ENCODE peak calls at places on chromosomes 13 and 19, in eight cellular contexts. One of them, this sample, is unnamed.

GRCh38 chr13:50699874-50700663 is 143.4 kb downstream of the DLEU7 start:
- DNase-seq in NCI-H1694 treated with DMSO at 0.1 percent for 48 hours: no peak
- DNase-seq in HCT116: no peak
- DNase-seq in HT-29: no peak
- DNase-seq in T-helper 2 cell: no peak
- DNase-seq in cardiac fibroblast: no peak
- DNase-seq in GM23338: peak; percentile 12
- DNase-seq in progenitor cell of endocrine pancreas: no peak
- DNase-seq in this sample: no peak

GRCh38 chr19:15636026-15636425 is 4.7 kb upstream of the CYP4F3 start:
- DNase-seq in GM23338: no peak
- DNase-seq in cardiac fibroblast: no peak
- DNase-seq in HCT116: no peak
- DNase-seq in HT-29: no peak
- DNase-seq in NCI-H1694 treated with DMSO at 0.1 percent for 48 hours: no peak
- DNase-seq in T-helper 2 cell: no peak
- DNase-seq in progenitor cell of endocrine pancreas: no peak
- DNase-seq in this sample: no peak

GRCh38 chr13:106534844-106535551 is 464 bp downstream of the EFNB2 start:
- DNase-seq in GM23338: peak; percentile 35
- DNase-seq in progenitor cell of endocrine pancreas: peak; percentile 35
- DNase-seq in NCI-H1694 treated with DMSO at 0.1 percent for 48 hours: peak; percentile 67
- DNase-seq in T-helper 2 cell: peak; percentile 8
- DNase-seq in cardiac fibroblast: peak; percentile 35
- DNase-seq in HT-29: peak; percentile 47
- DNase-seq in HCT116: no peak
- DNase-seq in this sample: peak; percentile 5

GRCh38 chr13:94825507-94825906 is 113.2 kb upstream of the SOX21 start:
- DNase-seq in progenitor cell of endocrine pancreas: no peak
- DNase-seq in NCI-H1694 treated with DMSO at 0.1 percent for 48 hours: peak; percentile 31
- DNase-seq in cardiac fibroblast: peak; percentile 20
- DNase-seq in HCT116: no peak
- DNase-seq in GM23338: peak; percentile 85
- DNase-seq in HT-29: no peak
- DNase-seq in T-helper 2 cell: no peak
- DNase-seq in this sample: no peak

GRCh38 chr19:54644056-54644455 is 13.8 kb downstream of the LILRB1 start:
- DNase-seq in T-helper 2 cell: no peak
- DNase-seq in GM23338: no peak
- DNase-seq in HCT116: no peak
- DNase-seq in HT-29: no peak
- DNase-seq in progenitor cell of endocrine pancreas: no peak
- DNase-seq in NCI-H1694 treated with DMSO at 0.1 percent for 48 hours: no peak
- DNase-seq in cardiac fibroblast: no peak
- DNase-seq in this sample: no peak

GRCh38 chr13:21759911-21760310 is 89.0 kb downstream of the FGF9 start:
- DNase-seq in T-helper 2 cell: no peak
- DNase-seq in GM23338: no peak
- DNase-seq in cardiac fibroblast: no peak
- DNase-seq in HCT116: no peak
- DNase-seq in NCI-H1694 treated with DMSO at 0.1 percent for 48 hours: no peak
- DNase-seq in progenitor cell of endocrine pancreas: no peak
- DNase-seq in HT-29: no peak
- DNase-seq in this sample: no peak

GRCh38 chr19:35986664-35987570 is 8.1 kb upstream of the SDHAF1 start:
- DNase-seq in HCT116: no peak
- DNase-seq in GM23338: peak; percentile 83
- DNase-seq in progenitor cell of endocrine pancreas: no peak
- DNase-seq in T-helper 2 cell: no peak
- DNase-seq in HT-29: no peak
- DNase-seq in cardiac fibroblast: no peak
- DNase-seq in NCI-H1694 treated with DMSO at 0.1 percent for 48 hours: peak; percentile 67
- DNase-seq in this sample: no peak

GRCh38 chr13:88623150-88623549 is 952.0 kb downstream of the SLITRK5 start:
- DNase-seq in HCT116: no peak
- DNase-seq in progenitor cell of endocrine pancreas: no peak
- DNase-seq in HT-29: no peak
- DNase-seq in NCI-H1694 treated with DMSO at 0.1 percent for 48 hours: no peak
- DNase-seq in T-helper 2 cell: no peak
- DNase-seq in cardiac fibroblast: no peak
- DNase-seq in GM23338: no peak
- DNase-seq in this sample: no peak

GRCh38 chr19:6066661-6067646 is 43.3 kb downstream of the RFX2 start:
- DNase-seq in GM23338: peak; percentile 98
- DNase-seq in progenitor cell of endocrine pancreas: peak; percentile 68
- DNase-seq in NCI-H1694 treated with DMSO at 0.1 percent for 48 hours: peak; percentile 65
- DNase-seq in T-helper 2 cell: peak; percentile 32
- DNase-seq in cardiac fibroblast: peak; percentile 94
- DNase-seq in HT-29: peak; percentile 96
- DNase-seq in HCT116: no peak
- DNase-seq in this sample: no peak

GRCh38 chr13:49733181-49733951 is 42.1 kb upstream of the EBPL start:
- DNase-seq in NCI-H1694 treated with DMSO at 0.1 percent for 48 hours: no peak
- DNase-seq in T-helper 2 cell: no peak
- DNase-seq in progenitor cell of endocrine pancreas: no peak
- DNase-seq in HCT116: no peak
- DNase-seq in cardiac fibroblast: peak; percentile 17
- DNase-seq in GM23338: no peak
- DNase-seq in HT-29: no peak
- DNase-seq in this sample: no peak

GRCh38 chr13:77530870-77531269 is 4.6 kb upstream of the SCEL start:
- DNase-seq in cardiac fibroblast: no peak
- DNase-seq in T-helper 2 cell: no peak
- DNase-seq in HCT116: no peak
- DNase-seq in HT-29: no peak
- DNase-seq in GM23338: no peak
- DNase-seq in NCI-H1694 treated with DMSO at 0.1 percent for 48 hours: no peak
- DNase-seq in progenitor cell of endocrine pancreas: no peak
- DNase-seq in this sample: no peak

GRCh38 chr13:91805605-91806004 is 407.2 kb downstream of the GPC5 start:
- DNase-seq in progenitor cell of endocrine pancreas: no peak
- DNase-seq in NCI-H1694 treated with DMSO at 0.1 percent for 48 hours: peak; percentile 24
- DNase-seq in HCT116: no peak
- DNase-seq in GM23338: peak; percentile 45
- DNase-seq in HT-29: peak; percentile 28
- DNase-seq in T-helper 2 cell: no peak
- DNase-seq in cardiac fibroblast: no peak
- DNase-seq in this sample: no peak

GRCh38 chr13:23488442-23488841 is 54.9 kb upstream of the SACS start:
- DNase-seq in GM23338: no peak
- DNase-seq in NCI-H1694 treated with DMSO at 0.1 percent for 48 hours: no peak
- DNase-seq in cardiac fibroblast: peak; percentile 59
- DNase-seq in HCT116: no peak
- DNase-seq in HT-29: peak; percentile 74
- DNase-seq in T-helper 2 cell: no peak
- DNase-seq in progenitor cell of endocrine pancreas: no peak
- DNase-seq in this sample: no peak

GRCh38 chr19:752652-753517 is 2.0 kb downstream of the MISP start:
- DNase-seq in HCT116: peak; percentile 89
- DNase-seq in progenitor cell of endocrine pancreas: peak; percentile 43
- DNase-seq in HT-29: peak; percentile 89
- DNase-seq in GM23338: no peak
- DNase-seq in NCI-H1694 treated with DMSO at 0.1 percent for 48 hours: no peak
- DNase-seq in cardiac fibroblast: peak; percentile 92
- DNase-seq in T-helper 2 cell: no peak
- DNase-seq in this sample: no peak

GRCh38 chr13:59771272-59771671 is 392.5 kb downstream of the DIAPH3 start:
- DNase-seq in GM23338: peak; percentile 43
- DNase-seq in HCT116: no peak
- DNase-seq in T-helper 2 cell: no peak
- DNase-seq in NCI-H1694 treated with DMSO at 0.1 percent for 48 hours: peak; percentile 15
- DNase-seq in cardiac fibroblast: peak; percentile 57
- DNase-seq in HT-29: peak; percentile 38
- DNase-seq in progenitor cell of endocrine pancreas: no peak
- DNase-seq in this sample: no peak

GRCh38 chr19:27971071-27971470 is 1241.9 kb downstream of the UQCRFS1 start:
- DNase-seq in progenitor cell of endocrine pancreas: no peak
- DNase-seq in GM23338: peak; percentile 73
- DNase-seq in T-helper 2 cell: no peak
- DNase-seq in cardiac fibroblast: peak; percentile 7
- DNase-seq in HCT116: no peak
- DNase-seq in HT-29: no peak
- DNase-seq in NCI-H1694 treated with DMSO at 0.1 percent for 48 hours: no peak
- DNase-seq in this sample: no peak

GRCh38 chr19:47111081-47111589 is 2.4 kb downstream of the ZC3H4 start:
- DNase-seq in progenitor cell of endocrine pancreas: no peak
- DNase-seq in GM23338: no peak
- DNase-seq in cardiac fibroblast: no peak
- DNase-seq in HCT116: no peak
- DNase-seq in HT-29: peak; percentile 68
- DNase-seq in NCI-H1694 treated with DMSO at 0.1 percent for 48 hours: no peak
- DNase-seq in T-helper 2 cell: peak; percentile 30
- DNase-seq in this sample: peak; percentile 41

GRCh38 chr19:29724102-29724641 is 9.1 kb upstream of the C19orf12 start:
- DNase-seq in HCT116: no peak
- DNase-seq in HT-29: no peak
- DNase-seq in NCI-H1694 treated with DMSO at 0.1 percent for 48 hours: no peak
- DNase-seq in progenitor cell of endocrine pancreas: no peak
- DNase-seq in GM23338: peak; percentile 75
- DNase-seq in cardiac fibroblast: peak; percentile 15
- DNase-seq in T-helper 2 cell: no peak
- DNase-seq in this sample: peak; percentile 1

GRCh38 chr13:48400820-48401219 is 12.1 kb downstream of the LPAR6 start:
- DNase-seq in progenitor cell of endocrine pancreas: no peak
- DNase-seq in HT-29: peak; percentile 21
- DNase-seq in cardiac fibroblast: peak; percentile 86
- DNase-seq in HCT116: no peak
- DNase-seq in GM23338: no peak
- DNase-seq in T-helper 2 cell: no peak
- DNase-seq in NCI-H1694 treated with DMSO at 0.1 percent for 48 hours: no peak
- DNase-seq in this sample: no peak

GRCh38 chr19:17564783-17565182 is 9.3 kb downstream of the COLGALT1 start:
- DNase-seq in GM23338: no peak
- DNase-seq in NCI-H1694 treated with DMSO at 0.1 percent for 48 hours: no peak
- DNase-seq in HCT116: no peak
- DNase-seq in T-helper 2 cell: no peak
- DNase-seq in HT-29: no peak
- DNase-seq in cardiac fibroblast: no peak
- DNase-seq in progenitor cell of endocrine pancreas: no peak
- DNase-seq in this sample: no peak

GRCh38 chr13:20232556-20233277 is 598 bp upstream of the GJB6 start:
- DNase-seq in progenitor cell of endocrine pancreas: no peak
- DNase-seq in HCT116: no peak
- DNase-seq in NCI-H1694 treated with DMSO at 0.1 percent for 48 hours: no peak
- DNase-seq in cardiac fibroblast: no peak
- DNase-seq in GM23338: no peak
- DNase-seq in T-helper 2 cell: no peak
- DNase-seq in HT-29: no peak
- DNase-seq in this sample: no peak

This sample was measured in activated effector memory CD4-positive, alpha-beta T cell treated with Interleukin-2 at 50 U/mL for 16 hours.